ENCODE peak calls at places on chromosomes 7 and 10, in nine cellular contexts. M, F, K, Q, N, B, Y, J and X are unnamed samples.

GRCh38 chr7:63925626-63926460 is 72.8 kb upstream of the ZNF722 start:
- DNase-seq in K (peak), Y (peak), J (peak), F (peak), B (peak), N (no peak), Q (no peak), M (peak), X (no peak)

GRCh38 chr10:49331431-49331830 is 32.5 kb downstream of the C10orf71 start:
- DNase-seq in F (no peak), K (no peak), J (no peak), Y (no peak), M (no peak), B (no peak), Q (no peak), N (no peak), X (no peak)

GRCh38 chr7:94044806-94045205 is 40.7 kb upstream of the BET1 start:
- DNase-seq in M (no peak), N (no peak), K (no peak), Q (no peak), J (no peak), Y (no peak), B (no peak), F (no peak), X (no peak)

GRCh38 chr10:50988792-50989191 is 85.5 kb upstream of the PRKG1 start:
- DNase-seq in N (peak), Q (no peak), B (no peak), M (no peak), K (no peak), F (no peak), Y (no peak), J (no peak), X (peak)

GRCh38 chr10:60717852-60718251 is 60.4 kb upstream of the CDK1 start:
- DNase-seq in B (no peak), N (no peak), M (no peak), F (no peak), K (no peak), Q (no peak), Y (no peak), J (no peak), X (no peak)

GRCh38 chr10:114613237-114613979 is 44.7 kb downstream of the ABLIM1 start:
- DNase-seq in Y (no peak), N (no peak), J (no peak), F (peak), K (no peak), B (no peak), M (no peak), Q (no peak), X (no peak)

GRCh38 chr7:93883078-93883916 is 7.3 kb downstream of the TFPI2 start:
- DNase-seq in B (no peak), Q (peak), N (no peak), J (no peak), K (no peak), Y (no peak), F (no peak), M (no peak), X (peak)

GRCh38 chr7:73308665-73309214 is at the start of gene NSUN5:
- DNase-seq in Q (peak), B (peak), M (peak), K (peak), F (peak), J (peak), Y (peak), N (peak), X (peak)

GRCh38 chr7:47586925-47587324 is 5.0 kb upstream of the TNS3 start:
- DNase-seq in J (no peak), Y (no peak), Q (peak), B (no peak), N (no peak), F (no peak), K (no peak), M (no peak), X (no peak)

GRCh38 chr10:4234661-4235060 is 449.7 kb upstream of the KLF6 start:
- DNase-seq in K (no peak), N (no peak), F (peak), M (no peak), B (no peak), J (no peak), Y (no peak), Q (peak), X (peak)

GRCh38 chr7:2029211-2029905 is 203.4 kb downstream of the MAD1L1 start:
- DNase-seq in K (peak), Y (no peak), M (peak), B (no peak), F (no peak), Q (no peak), J (peak), N (no peak), X (no peak)

GRCh38 chr10:817371-817770 is 114.1 kb downstream of the LARP4B start:
- DNase-seq in N (no peak), K (no peak), Y (no peak), B (no peak), M (no peak), J (no peak), F (no peak), Q (no peak), X (no peak)

GRCh38 chr10:91759581-91759986 is 38.6 kb upstream of the TNKS2 start:
- DNase-seq in Y (no peak), Q (peak), K (no peak), B (no peak), J (no peak), F (no peak), N (peak), M (no peak), X (no peak)

GRCh38 chr10:28269842-28270456 is 32.9 kb downstream of the MPP7 start:
- DNase-seq in K (no peak), J (no peak), M (no peak), N (no peak), F (no peak), Y (no peak), B (no peak), Q (no peak), X (no peak)

GRCh38 chr7:47379629-47380324 is 202.1 kb downstream of the TNS3 start:
- DNase-seq in N (peak), K (peak), M (peak), J (peak), B (peak), F (peak), Q (no peak), Y (peak), X (peak)

GRCh38 chr7:121204537-121204936 is 124.3 kb upstream of the WNT16 start:
- DNase-seq in K (no peak), M (no peak), N (no peak), Y (peak), B (no peak), Q (no peak), J (peak), F (no peak), X (peak)

GRCh38 chr7:94286111-94286510 is 108.6 kb upstream of the COL1A2 start:
- DNase-seq in Y (no peak), K (no peak), N (no peak), M (no peak), J (no peak), Q (no peak), B (no peak), F (no peak), X (no peak)

GRCh38 chr7:95544174-95544573 is 52.1 kb downstream of the PDK4 start:
- DNase-seq in K (no peak), Q (no peak), Y (no peak), F (no peak), N (no peak), J (no peak), B (no peak), M (no peak), X (no peak)

GRCh38 chr10:75399461-75400162 is 2.0 kb downstream of the ZNF503 start:
- DNase-seq in J (peak), Y (peak), F (peak), M (peak), Q (no peak), N (peak), K (peak), B (peak), X (peak)

GRCh38 chr7:105600720-105601550 is 19.6 kb upstream of the EFCAB10 start:
- DNase-seq in F (no peak), N (no peak), B (no peak), M (no peak), K (no peak), J (no peak), Q (no peak), Y (no peak), X (no peak)

DNA sequence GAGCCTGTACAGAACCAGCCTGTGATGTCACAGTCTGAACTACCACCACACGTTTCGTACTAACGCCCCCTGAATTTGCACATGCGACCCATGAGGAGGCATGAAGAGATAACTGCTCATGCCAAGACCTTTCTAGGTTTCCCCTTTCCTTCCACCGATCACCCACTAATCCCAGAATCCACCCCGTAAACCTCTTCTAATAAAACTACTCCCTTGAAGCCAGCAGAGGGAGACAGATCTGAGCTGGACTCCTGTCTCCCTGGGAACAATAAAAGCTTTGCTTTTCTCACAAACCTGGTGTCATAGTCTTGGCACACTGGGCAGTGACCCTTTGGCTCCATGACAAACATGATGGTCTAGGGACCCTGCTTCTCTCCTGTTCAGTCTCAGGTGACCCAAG is 144.5 kb downstream of the FRMD4A start:
- DNase-seq in N (peak), K (no peak), B (no peak), M (no peak), Y (no peak), Q (peak), J (no peak), F (no peak), X (peak)
- TF ChIP-seq CTCF in N (peak), K (no peak), B (no peak), M (no peak), Y (no peak), Q (peak), J (no peak), F (no peak), X (peak)

DNA sequence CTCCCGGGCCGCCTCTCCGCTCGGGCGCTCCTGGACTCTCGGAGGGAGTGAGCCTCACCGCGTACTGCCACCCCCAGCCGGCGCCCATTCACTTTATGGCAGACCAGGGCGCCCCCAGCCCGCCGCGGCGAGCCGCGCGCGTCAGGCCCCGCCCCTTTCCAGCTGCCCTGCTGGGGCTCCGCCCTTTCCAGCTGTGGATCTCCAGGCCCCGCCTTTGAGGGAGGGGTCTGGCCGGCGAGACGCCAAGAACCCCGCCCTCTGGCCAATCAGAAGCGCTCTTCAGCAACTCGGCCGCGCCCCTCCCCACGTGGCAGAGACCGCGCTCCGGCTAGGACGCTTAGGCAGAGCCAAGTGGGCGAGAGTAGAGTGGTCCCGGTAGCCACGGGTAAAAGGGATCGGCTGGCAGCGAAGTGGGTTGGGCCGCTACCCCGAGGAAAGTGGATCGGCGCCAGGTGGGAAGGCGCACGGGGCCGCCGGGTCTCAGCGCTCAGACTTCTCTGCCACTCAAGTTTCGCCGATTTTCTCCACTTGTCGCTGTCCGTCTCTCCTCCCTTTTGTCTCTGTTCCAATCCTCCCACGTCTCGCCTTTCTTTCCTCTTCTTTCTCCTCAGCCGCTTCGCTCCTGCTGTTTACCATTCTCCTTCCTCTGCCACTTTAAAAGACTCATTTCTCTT is at the start of gene PITX3:
- DNase-seq in M (peak), Y (peak), K (peak), J (peak), N (peak), F (peak), B (peak), Q (peak), X (peak)
- H3K4me3 ChIP-seq in M (peak), Y (peak), K (peak), J (peak), N (peak), F (peak), B (peak), Q (peak), X (peak)

DNA sequence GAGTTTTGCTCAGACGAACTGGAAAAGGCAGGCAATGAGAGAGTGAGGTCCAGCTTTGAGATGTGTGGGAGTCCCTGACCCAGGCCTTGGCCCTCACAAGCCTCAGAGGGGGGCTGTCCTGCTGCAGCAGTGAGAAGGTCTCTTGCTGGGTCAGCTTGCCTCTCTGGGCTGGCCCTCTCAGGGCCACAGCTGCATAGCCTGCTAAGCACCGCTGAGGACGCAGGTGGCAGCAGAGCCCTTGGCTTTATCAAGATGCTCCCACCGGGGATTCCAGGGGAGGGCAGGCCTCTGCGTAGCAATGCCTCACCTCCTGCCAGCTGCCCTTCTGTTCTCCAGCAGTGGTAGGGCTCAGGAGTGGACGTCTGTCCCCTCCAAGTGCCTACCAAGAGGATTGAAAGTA is 128.7 kb downstream of the COBL start:
- DNase-seq in Y (peak), N (no peak), J (peak), Q (no peak), B (no peak), F (no peak), K (no peak), M (peak), X (no peak)
- TF ChIP-seq CTCF in Y (peak), N (no peak), J (peak), Q (no peak), B (no peak), F (no peak), K (no peak), M (no peak), X (no peak)

GRCh38 chr7:127810691-127811660 is 159.0 kb downstream of the SND1 start:
- DNase-seq in B (no peak), J (no peak), F (no peak), M (no peak), K (no peak), N (no peak), Q (no peak), Y (no peak), X (no peak)

GRCh38 chr7:127812540-127812939 is 160.5 kb downstream of the SND1 start:
- DNase-seq in J (no peak), Q (no peak), M (no peak), K (no peak), B (no peak), Y (no peak), N (no peak), F (no peak), X (peak)

GRCh38 chr7:127816354-127817190 is 164.6 kb downstream of the SND1 start:
- DNase-seq in Q (no peak), M (no peak), B (no peak), J (no peak), K (no peak), Y (no peak), N (no peak), F (no peak), X (no peak)

GRCh38 chr7:127815631-127816145 is 163.7 kb downstream of the SND1 start:
- DNase-seq in F (no peak), N (no peak), M (no peak), B (no peak), K (no peak), J (no peak), Q (no peak), Y (no peak), X (no peak)

DNA sequence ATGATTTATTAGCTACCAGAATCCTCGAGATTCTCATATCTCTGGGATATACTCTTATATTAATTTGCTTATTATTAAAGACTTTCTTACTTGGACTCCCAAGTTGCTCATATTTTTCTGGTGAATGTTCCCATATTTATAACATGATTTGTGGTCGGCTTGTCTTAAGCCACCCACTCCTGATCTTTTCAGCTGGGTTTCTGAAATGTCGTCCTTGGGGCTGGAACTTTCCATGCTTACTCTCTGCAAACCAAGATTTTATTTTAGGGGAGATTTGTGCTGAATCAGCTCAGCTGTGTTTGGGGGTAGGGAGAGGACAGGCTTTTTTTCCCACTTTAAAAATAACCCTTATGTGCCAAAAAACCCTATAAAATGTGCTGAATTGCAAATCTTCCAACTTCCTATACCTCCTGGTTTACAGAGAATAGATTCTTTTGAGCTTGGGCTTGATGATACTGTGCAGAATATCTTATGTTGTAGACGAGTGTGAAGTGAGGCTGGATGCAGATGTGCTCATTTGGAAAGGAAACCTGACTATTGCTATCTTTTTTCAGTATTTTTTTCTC is 162.1 kb downstream of the SND1 start:
- DNase-seq in F (no peak), M (no peak), J (no peak), Q (no peak), Y (no peak), K (no peak), N (no peak), B (no peak), X (peak)
- H3K4me3 ChIP-seq in F (no peak), M (no peak), J (no peak), Q (no peak), Y (no peak), K (no peak), N (no peak), B (no peak), X (no peak)

GRCh38 chr10:23657677-23658076 is 218.8 kb downstream of the OTUD1 start:
- DNase-seq in Q (no peak), M (no peak), Y (no peak), N (no peak), J (no peak), B (no peak), K (no peak), F (no peak), X (no peak)

DNA sequence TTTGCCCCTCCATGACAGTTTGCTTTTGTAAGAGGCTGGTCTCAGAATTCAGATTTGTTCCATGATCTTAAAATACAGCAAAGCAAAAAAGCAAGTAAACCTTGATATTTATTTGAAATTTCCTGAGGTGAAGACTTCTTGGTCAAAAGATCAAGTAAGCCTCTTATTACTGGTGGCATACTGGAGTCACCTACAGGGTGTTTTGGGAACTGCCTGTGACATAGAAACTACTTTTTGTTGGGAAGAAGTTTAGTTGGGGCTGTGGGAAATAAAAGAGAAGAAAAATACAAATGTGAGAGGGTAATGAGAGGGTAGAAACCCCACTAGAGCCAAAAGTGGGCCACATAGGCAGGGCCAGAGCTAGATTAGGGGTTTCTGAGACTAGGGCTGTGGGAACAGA is 217.9 kb downstream of the OTUD1 start:
- DNase-seq in N (no peak), J (no peak), M (no peak), B (no peak), K (no peak), Q (no peak), Y (no peak), F (no peak), X (no peak)
- TF ChIP-seq CTCF in N (no peak), J (peak), M (no peak), B (no peak), K (no peak), Q (peak), Y (peak), F (no peak), X (no peak)

GRCh38 chr10:11741608-11742007 is 574 bp upstream of the ECHDC3 start:
- DNase-seq in Y (no peak), B (no peak), M (peak), K (no peak), J (no peak), Q (no peak), F (peak), N (no peak), X (no peak)
- H3K4me3 ChIP-seq in Y (peak), B (no peak), M (peak), K (peak), J (peak), Q (no peak), F (peak), N (peak), X (peak)

GRCh38 chr10:113463777-113464176 is 89.1 kb upstream of the HABP2 start:
- DNase-seq in K (no peak), F (no peak), Y (no peak), B (no peak), M (no peak), Q (no peak), J (no peak), N (peak), X (peak)
- TF ChIP-seq CTCF in K (no peak), F (no peak), Y (no peak), B (no peak), M (no peak), Q (no peak), J (no peak), N (no peak), X (no peak)

GRCh38 chr7:101362334-101363195 is at the start of gene COL26A1:
- DNase-seq in B (peak), J (no peak), Q (no peak), M (no peak), Y (peak), N (no peak), F (no peak), K (no peak), X (peak)

GRCh38 chr7:101365956-101366355 is 3.3 kb downstream of the COL26A1 start:
- DNase-seq in Q (no peak), K (no peak), F (no peak), M (no peak), B (no peak), J (no peak), Y (no peak), N (no peak), X (no peak)

GRCh38 chr7:101363734-101364374 is 1.2 kb downstream of the COL26A1 start:
- DNase-seq in B (peak), Y (peak), F (peak), Q (peak), K (peak), J (peak), N (peak), M (peak), X (peak)

GRCh38 chr7:101367676-101368075 is 5.0 kb downstream of the COL26A1 start:
- DNase-seq in K (no peak), F (no peak), Y (no peak), J (no peak), M (no peak), B (no peak), Q (no peak), N (no peak), X (no peak)

GRCh38 chr7:101363196-101363733 is 590 bp downstream of the COL26A1 start:
- DNase-seq in Q (no peak), B (peak), K (no peak), F (no peak), J (no peak), N (no peak), Y (no peak), M (peak), X (no peak)
- H3K4me3 ChIP-seq in Q (no peak), B (peak), K (peak), F (peak), J (peak), N (no peak), Y (peak), M (peak), X (peak)

GRCh38 chr7:141251180-141251579 is 177.3 kb downstream of the TMEM178B start:
- DNase-seq in J (no peak), Q (no peak), F (no peak), B (no peak), Y (no peak), N (no peak), K (no peak), M (no peak), X (no peak)
- TF ChIP-seq CTCF in J (no peak), Q (no peak), F (no peak), B (no peak), Y (no peak), N (no peak), K (no peak), M (no peak), X (no peak)